ENCODE peak calls at places on chromosome 9, in four cellular contexts. U is RWPE1, J is foreskin keratinocyte, S is cardiac fibroblast. F is an unnamed sample.

GRCh38 chr9:109507421-109507838 is 9.3 kb upstream of the PTPN3 start:
- DNase-seq in U (peak; percentile 56), J (no peak), S (peak; percentile 96), F (no peak)

GRCh38 chr9:89137548-89138462 is 40.8 kb downstream of the SHC3 start:
- DNase-seq in U (peak; percentile 73), J (peak; percentile 89), S (peak; percentile 98), F (no peak)

GRCh38 chr9:115013998-115014397 is 83.6 kb upstream of the TNFSF8 start:
- DNase-seq in U (peak; percentile 91), J (peak; percentile 52), S (peak; percentile 82), F (peak; percentile 66)

GRCh38 chr9:70411930-70412677 is 2.4 kb downstream of the KLF9 start:
- DNase-seq in U (peak; percentile 95), J (peak; percentile 65), S (peak; percentile 97), F (peak; percentile 70)

GRCh38 chr9:116087751-116088194 is 65.8 kb upstream of the PAPPA start:
- DNase-seq in U (peak; percentile 46), J (peak; percentile 64), S (peak; percentile 83), F (no peak)

GRCh38 chr9:121179930-121180681 is 21.6 kb downstream of the RAB14 start:
- DNase-seq in U (no peak), J (no peak), S (no peak), F (no peak)

GRCh38 chr9:70683841-70684240 is 269.4 kb upstream of the KLF9 start:
- DNase-seq in U (no peak), J (no peak), S (peak; percentile 33), F (no peak)

GRCh38 chr9:23695572-23695971 is 130.5 kb downstream of the ELAVL2 start:
- DNase-seq in U (peak; percentile 49), J (peak; percentile 82), S (no peak), F (no peak)

DNA sequence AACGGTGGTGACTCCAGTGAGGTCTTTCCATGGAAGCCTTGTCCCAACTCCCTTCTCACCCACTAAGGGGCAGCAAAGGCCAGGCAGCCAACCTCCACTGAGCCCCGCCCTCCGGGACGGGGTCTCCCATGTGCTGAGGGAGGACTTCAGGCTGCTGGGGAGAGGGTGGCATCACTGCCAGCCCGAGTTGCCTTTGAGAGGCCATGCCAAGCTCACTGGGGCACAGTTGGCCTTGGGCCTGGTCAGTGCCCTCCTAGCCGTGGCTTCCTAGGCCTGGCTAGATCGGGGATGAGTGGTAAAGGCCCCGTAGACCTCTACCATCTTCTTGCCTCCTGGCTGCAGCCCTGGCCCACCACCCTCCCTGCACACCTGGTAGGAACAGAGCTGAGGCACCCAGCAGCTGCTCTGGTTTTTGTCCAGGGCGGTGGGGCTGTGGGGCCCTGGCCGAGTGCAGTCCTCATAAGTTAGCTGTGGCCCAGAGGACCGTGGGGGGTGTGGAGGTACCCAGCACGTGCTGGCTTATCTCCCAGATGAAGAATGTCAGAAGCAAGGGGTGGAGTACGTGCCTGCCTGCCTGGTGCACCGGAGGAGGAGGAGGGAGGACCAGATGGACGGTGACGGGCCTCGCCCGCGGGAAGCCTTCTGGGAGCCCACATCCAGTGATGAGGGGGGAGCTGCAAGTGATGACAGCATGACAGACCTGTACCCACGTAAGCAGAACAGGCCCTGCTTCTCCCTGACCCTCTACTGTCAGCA is 3.2 kb downstream of the SURF2 start:
- DNase-seq in U (no peak), J (no peak), S (no peak), F (no peak)
- TF ChIP-seq CTCF in U (no peak), J (peak; percentile 64), S (peak; percentile 21), F (peak; percentile 12)

GRCh38 chr9:86977205-86977835 is 30.0 kb upstream of the GAS1 start:
- DNase-seq in U (no peak), J (peak; percentile 81), S (peak; percentile 67), F (no peak)

GRCh38 chr9:86975571-86975970 is 28.3 kb upstream of the GAS1 start:
- DNase-seq in U (no peak), J (no peak), S (peak; percentile 29), F (no peak)

GRCh38 chr9:86975086-86975485 is 27.8 kb upstream of the GAS1 start:
- DNase-seq in U (no peak), J (no peak), S (no peak), F (no peak)

GRCh38 chr9:86971742-86972141 is 24.4 kb upstream of the GAS1 start:
- DNase-seq in U (no peak), J (no peak), S (no peak), F (no peak)

DNA sequence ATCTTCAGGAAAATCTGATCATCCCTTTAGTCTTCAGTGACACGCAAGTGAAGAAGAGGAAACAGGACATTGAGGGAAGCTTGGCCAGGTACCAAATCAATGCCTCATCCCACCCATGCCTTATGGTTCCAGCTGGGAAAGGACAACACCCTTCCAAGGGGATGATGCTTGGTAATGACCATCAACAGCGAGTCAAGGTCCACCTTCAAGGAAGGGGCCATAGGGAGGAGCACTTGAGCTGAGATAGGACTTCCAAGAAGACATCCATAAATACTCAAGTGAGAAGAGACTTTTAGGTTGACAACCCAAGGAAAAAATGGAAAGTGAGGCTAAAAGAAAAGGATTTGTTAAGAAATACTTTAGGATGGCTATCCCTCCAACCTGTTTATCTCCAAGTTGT is 27.1 kb upstream of the GAS1 start:
- DNase-seq in U (no peak), J (no peak), S (peak; percentile 36), F (no peak)
- TF ChIP-seq CTCF in U (no peak), J (peak; percentile 19), S (no peak), F (no peak)

DNA sequence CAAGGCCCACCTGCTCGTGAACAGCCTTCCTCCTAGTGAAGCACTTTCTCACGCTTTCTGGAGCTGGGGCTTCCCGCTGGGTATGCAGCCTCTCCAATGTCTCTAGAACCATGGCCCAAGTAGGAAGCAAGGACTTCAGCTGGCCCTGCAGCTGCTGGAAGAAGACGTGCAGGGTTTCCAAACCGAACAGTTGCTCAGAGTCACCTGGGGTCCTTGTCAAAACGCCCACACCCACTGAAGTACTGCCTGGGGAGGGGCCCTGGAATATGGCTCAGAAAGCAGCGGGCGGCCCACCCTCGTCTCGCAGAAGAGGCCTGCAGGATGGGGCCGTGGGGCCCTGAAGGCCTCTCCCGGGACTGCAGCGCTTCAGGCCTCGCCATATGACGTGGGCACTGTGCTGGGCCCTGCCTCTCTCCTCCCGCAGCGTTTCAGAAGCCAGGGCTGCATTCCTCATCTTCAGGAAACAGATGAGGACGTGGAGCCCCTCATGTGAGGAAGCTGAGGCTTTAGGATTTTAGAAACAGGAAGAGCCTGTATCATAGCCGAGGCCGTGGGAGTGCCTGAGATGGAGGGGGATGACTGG is 116.0 kb upstream of the LMX1B start:
- DNase-seq in U (no peak), J (no peak), S (no peak), F (no peak)
- TF ChIP-seq CTCF in U (no peak), J (no peak), S (no peak), F (no peak)

GRCh38 chr9:98570663-98571440 is 137.9 kb downstream of the GABBR2 start:
- DNase-seq in U (no peak), J (no peak), S (no peak), F (no peak)
- TF ChIP-seq CTCF in U (no peak), J (no peak), S (no peak), F (no peak)

DNA sequence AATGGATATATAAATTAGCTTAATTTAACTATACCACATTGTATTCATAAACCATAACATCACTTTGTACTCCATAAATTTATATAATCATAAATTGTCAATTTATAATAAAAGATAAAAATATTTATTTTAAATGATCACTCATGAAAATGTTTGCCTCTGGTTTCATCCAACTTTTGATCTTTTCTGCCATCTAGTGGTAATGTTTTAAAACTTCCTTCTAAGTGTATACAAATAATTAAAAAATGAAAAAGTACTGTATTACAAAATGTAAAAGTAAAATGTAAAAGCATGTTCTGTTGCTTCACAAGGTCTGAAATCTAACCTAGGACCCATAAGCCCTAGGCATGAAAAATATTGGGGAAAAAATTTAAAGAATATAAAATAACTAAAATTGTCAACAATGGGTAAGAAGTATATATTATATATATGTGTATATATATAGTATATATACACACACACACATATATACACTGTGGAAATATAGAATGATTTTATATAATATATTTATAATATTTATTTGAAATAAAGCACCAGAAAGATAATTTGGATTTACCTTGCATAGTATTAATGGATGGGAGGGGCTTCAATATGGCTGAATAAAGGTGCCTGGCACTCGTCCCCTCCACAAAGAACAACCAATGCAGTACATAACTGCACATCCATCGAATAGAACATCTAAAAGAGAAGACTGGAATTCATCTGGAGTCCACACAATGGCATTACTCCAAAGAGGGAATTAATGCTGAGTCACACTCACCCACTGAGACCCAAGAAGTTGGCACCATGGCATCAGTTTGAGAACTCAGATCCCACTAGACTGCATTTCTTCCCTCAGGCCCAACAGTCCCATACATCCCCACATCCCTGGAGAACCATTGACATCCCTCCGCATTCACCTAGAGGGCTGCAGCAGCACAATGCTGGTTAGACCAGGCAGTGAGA is 32.5 kb downstream of the ANXA1 start:
- DNase-seq in U (peak; percentile 30), J (no peak), S (peak; percentile 75), F (peak; percentile 13)
- TF ChIP-seq CTCF in U (no peak), J (peak; percentile 77), S (peak; percentile 23), F (no peak)

F was measured in GM13976.